ENCODE peak calls at places on chromosomes 3 and 15, in four cellular contexts. One of them, this sample, is unnamed.

GRCh38 chr3:113495035-113495434 is 19.9 kb downstream of the SPICE1 start:
- DNase-seq in transverse colon: peak; percentile 31
- DNase-seq in cardiac septum: no peak
- DNase-seq in T-helper 2 cell: no peak
- DNase-seq in this sample: no peak

GRCh38 chr3:163587342-163587741 is 1491.0 kb downstream of the SI start:
- DNase-seq in transverse colon: no peak
- DNase-seq in cardiac septum: no peak
- DNase-seq in T-helper 2 cell: no peak
- DNase-seq in this sample: no peak

GRCh38 chr3:123521179-123521969 is 63.5 kb downstream of the HACD2 start:
- DNase-seq in transverse colon: no peak
- DNase-seq in cardiac septum: no peak
- DNase-seq in T-helper 2 cell: no peak
- DNase-seq in this sample: no peak

GRCh38 chr3:89946863-89947262 is 839.4 kb downstream of the EPHA3 start:
- DNase-seq in transverse colon: peak; percentile 81
- DNase-seq in cardiac septum: no peak
- DNase-seq in T-helper 2 cell: no peak
- DNase-seq in this sample: no peak

GRCh38 chr3:134369861-134370596 is 4.2 kb downstream of the AMOTL2 start:
- DNase-seq in transverse colon: no peak
- DNase-seq in cardiac septum: peak; percentile 64
- DNase-seq in T-helper 2 cell: no peak
- DNase-seq in this sample: peak; percentile 57

GRCh38 chr3:114872056-114872455 is 275.0 kb downstream of the ZBTB20 start:
- DNase-seq in transverse colon: no peak
- DNase-seq in cardiac septum: no peak
- DNase-seq in T-helper 2 cell: no peak
- DNase-seq in this sample: no peak

GRCh38 chr3:114213669-114214541 is 23.5 kb downstream of the ZNF80 start:
- DNase-seq in transverse colon: peak; percentile 19
- DNase-seq in cardiac septum: no peak
- DNase-seq in T-helper 2 cell: no peak
- DNase-seq in this sample: no peak

GRCh38 chr15:60970246-60971170 is 258.6 kb downstream of the RORA start:
- DNase-seq in transverse colon: no peak
- DNase-seq in cardiac septum: no peak
- DNase-seq in T-helper 2 cell: no peak
- DNase-seq in this sample: no peak

GRCh38 chr3:19811689-19812088 is 122.3 kb downstream of the EFHB start:
- DNase-seq in transverse colon: no peak
- DNase-seq in cardiac septum: no peak
- DNase-seq in T-helper 2 cell: no peak
- DNase-seq in this sample: no peak

GRCh38 chr3:158821847-158822246 is 20.0 kb downstream of the MFSD1 start:
- DNase-seq in transverse colon: no peak
- DNase-seq in cardiac septum: no peak
- DNase-seq in T-helper 2 cell: no peak
- DNase-seq in this sample: no peak

GRCh38 chr3:19147905-19148767 is at the start of gene KCNH8:
- DNase-seq in transverse colon: peak; percentile 31
- DNase-seq in cardiac septum: no peak
- DNase-seq in T-helper 2 cell: no peak
- DNase-seq in this sample: no peak

GRCh38 chr15:99703603-99704443 is 29.4 kb downstream of the LYSMD4 start:
- DNase-seq in transverse colon: no peak
- DNase-seq in cardiac septum: no peak
- DNase-seq in T-helper 2 cell: no peak
- DNase-seq in this sample: no peak

GRCh38 chr3:35677797-35678196 is 38.5 kb downstream of the ARPP21 start:
- DNase-seq in transverse colon: no peak
- DNase-seq in cardiac septum: no peak
- DNase-seq in T-helper 2 cell: no peak
- DNase-seq in this sample: no peak

GRCh38 chr15:48324949-48325348 is 6.3 kb upstream of the DUT start:
- DNase-seq in transverse colon: no peak
- DNase-seq in cardiac septum: no peak
- DNase-seq in T-helper 2 cell: no peak
- DNase-seq in this sample: no peak

GRCh38 chr15:81258455-81258854 is 61.8 kb downstream of the IL16 start:
- DNase-seq in transverse colon: no peak
- DNase-seq in cardiac septum: no peak
- DNase-seq in T-helper 2 cell: no peak
- DNase-seq in this sample: no peak

GRCh38 chr3:45008117-45008516 is 18.0 kb upstream of the CLEC3B start:
- DNase-seq in transverse colon: no peak
- DNase-seq in cardiac septum: no peak
- DNase-seq in T-helper 2 cell: no peak
- DNase-seq in this sample: no peak

GRCh38 chr3:135106445-135106844 is 311.4 kb downstream of the EPHB1 start:
- DNase-seq in transverse colon: peak; percentile 71
- DNase-seq in cardiac septum: no peak
- DNase-seq in T-helper 2 cell: no peak
- DNase-seq in this sample: no peak